ENCODE peak calls at places on chromosomes 13 and 19, in seven cellular contexts. D is SW480; Y is activated T-cell treated with anti-CD3 and anti-CD28 coated beads, Interleukin-2, amount 50 U/mL, for 72 hours; F is neural crest cell; K is germinal center; N is substantia nigra; S is lower leg skin. H is an unnamed sample.
A peak's percentile ranks its signal among the peaks of the same experiment; 100 is the strongest.

GRCh38 chr19:39768334-39768733 is 10.3 kb upstream of the LEUTX start:
- DNase-seq in D (no peak), Y (no peak), F (no peak), K (no peak), N (no peak), S (no peak), H (no peak)

GRCh38 chr13:63873936-63874335 is 2458.3 kb upstream of the PCDH20 start:
- DNase-seq in D (no peak), Y (no peak), F (no peak), K (no peak), N (no peak), S (no peak), H (no peak)

GRCh38 chr13:110138009-110138699 is 168.8 kb downstream of the COL4A1 start:
- DNase-seq in D (peak; percentile 90), Y (peak; percentile 79), F (no peak), K (peak; percentile 78), N (no peak), S (peak; percentile 50), H (peak; percentile 65)

GRCh38 chr13:41614671-41615519 is 157.5 kb downstream of the RGCC start:
- DNase-seq in D (peak; percentile 64), Y (no peak), F (no peak), K (no peak), N (no peak), S (no peak), H (no peak)

GRCh38 chr19:50975766-50976165 is 6.4 kb upstream of the KLK6 start:
- DNase-seq in D (peak; percentile 98), Y (no peak), F (no peak), K (no peak), N (no peak), S (no peak), H (no peak)

GRCh38 chr19:53906211-53907192 is 2.6 kb upstream of the CACNG7 start:
- DNase-seq in D (no peak), Y (peak; percentile 81), F (peak; percentile 65), K (peak; percentile 83), N (no peak), S (no peak), H (peak; percentile 47)

GRCh38 chr19:12838893-12839656 is 760 bp downstream of the MAST1 start:
- DNase-seq in D (no peak), Y (peak; percentile 33), F (no peak), K (no peak), N (no peak), S (no peak), H (peak; percentile 34)

GRCh38 chr19:56942749-56943148 is 102.2 kb upstream of the PEG3 start:
- DNase-seq in D (no peak), Y (no peak), F (no peak), K (no peak), N (no peak), S (no peak), H (no peak)

GRCh38 chr13:31824705-31825512 is 85.6 kb downstream of the RXFP2 start:
- DNase-seq in D (peak; percentile 33), Y (no peak), F (no peak), K (no peak), N (no peak), S (no peak), H (no peak)

GRCh38 chr19:1483067-1483978 is 4.3 kb upstream of the C19orf25 start:
- DNase-seq in D (no peak), Y (no peak), F (no peak), K (no peak), N (no peak), S (no peak), H (no peak)

GRCh38 chr19:10501971-10502523 is 1.1 kb downstream of the KEAP1 start:
- DNase-seq in D (peak; percentile 39), Y (peak; percentile 68), F (peak; percentile 23), K (peak; percentile 63), N (peak; percentile 37), S (no peak), H (peak; percentile 90)

GRCh38 chr13:78736142-78736541 is 77.2 kb upstream of the OBI1 start:
- DNase-seq in D (no peak), Y (no peak), F (no peak), K (no peak), N (no peak), S (no peak), H (no peak)

GRCh38 chr13:45441633-45442032 is 23.1 kb upstream of the COG3 start:
- DNase-seq in D (peak; percentile 70), Y (no peak), F (no peak), K (no peak), N (no peak), S (no peak), H (peak; percentile 41)

H was measured in RPMI8226.